ENCODE peak calls at places on chromosomes 7 and 10, in six cellular contexts. U is GM12891, Y is GM12878, Z is H1, K is K562, B is HepG2. X is an unnamed sample.

GRCh38 chr10:26839966-26840627 is 20.7 kb downstream of the ABI1 start:
- DNase-seq in U (no peak), Y (no peak), Z (no peak), K (no peak), B (no peak), X (no peak)

GRCh38 chr7:101377189-101377736 is 14.6 kb downstream of the COL26A1 start:
- DNase-seq in U (no peak), Y (no peak), Z (no peak), K (no peak), B (no peak), X (no peak)

GRCh38 chr10:43861966-43862751 is 213.5 kb upstream of the ZNF32 start:
- DNase-seq in U (no peak), Y (no peak), Z (peak; percentile 2), K (no peak), B (peak; percentile 31), X (no peak)

GRCh38 chr10:22219308-22219707 is 1.5 kb upstream of the EBLN1 start:
- DNase-seq in U (no peak), Y (no peak), Z (no peak), K (no peak), B (no peak), X (no peak)

GRCh38 chr10:43665054-43665453 is 16.4 kb upstream of the ZNF32 start:
- DNase-seq in U (no peak), Y (no peak), Z (no peak), K (no peak), B (no peak), X (no peak)

GRCh38 chr10:373015-373414 is 237.8 kb downstream of the ZMYND11 start:
- DNase-seq in U (no peak), Y (no peak), Z (no peak), K (no peak), B (peak; percentile 70), X (no peak)

GRCh38 chr10:14502451-14502850 is 171.7 kb upstream of the FRMD4A start:
- DNase-seq in U (no peak), Y (no peak), Z (no peak), K (no peak), B (no peak), X (no peak)

GRCh38 chr7:587769-588168 is 68.1 kb upstream of the PDGFA start:
- DNase-seq in U (no peak), Y (no peak), Z (no peak), K (no peak), B (no peak), X (no peak)

GRCh38 chr10:8583096-8583495 is 528.6 kb downstream of the GATA3 start:
- DNase-seq in U (no peak), Y (no peak), Z (no peak), K (no peak), B (no peak), X (no peak)

GRCh38 chr10:22711373-22711772 is 3.0 kb downstream of the PIP4K2A start:
- DNase-seq in U (no peak), Y (no peak), Z (no peak), K (no peak), B (no peak), X (no peak)

GRCh38 chr7:100433276-100433591 is 3.1 kb downstream of the PPP1R35 start:
- DNase-seq in U (no peak), Y (no peak), Z (no peak), K (no peak), B (no peak), X (no peak)

GRCh38 chr7:93232673-93233018 is 480 bp downstream of the VPS50 start:
- DNase-seq in U (no peak), Y (no peak), Z (no peak), K (peak; percentile 33), B (no peak), X (no peak)

GRCh38 chr10:48594799-48595198 is 10.1 kb downstream of the ARHGAP22 start:
- DNase-seq in U (no peak), Y (no peak), Z (no peak), K (no peak), B (no peak), X (no peak)

GRCh38 chr7:82247814-82248433 is 195.7 kb downstream of the CACNA2D1 start:
- DNase-seq in U (no peak), Y (no peak), Z (no peak), K (no peak), B (no peak), X (no peak)

GRCh38 chr7:8258734-8259133 is 3.2 kb downstream of the ICA1 start:
- DNase-seq in U (no peak), Y (no peak), Z (no peak), K (no peak), B (no peak), X (no peak)

GRCh38 chr7:8259586-8260222 is 2.3 kb downstream of the ICA1 start:
- DNase-seq in U (no peak), Y (no peak), Z (no peak), K (no peak), B (no peak), X (no peak)

GRCh38 chr7:8260871-8261707 is 878 bp downstream of the ICA1 start:
- DNase-seq in U (peak; percentile 11), Y (no peak), Z (no peak), K (peak; percentile 28), B (no peak), X (no peak)

GRCh38 chr7:8255680-8256656 is 6.0 kb downstream of the ICA1 start:
- DNase-seq in U (no peak), Y (no peak), Z (no peak), K (no peak), B (no peak), X (no peak)

GRCh38 chr7:8258166-8258565 is 3.8 kb downstream of the ICA1 start:
- DNase-seq in U (no peak), Y (no peak), Z (no peak), K (no peak), B (no peak), X (no peak)
- TF ChIP-seq POLR2A in U (no peak), Y (no peak), Z (no peak), K (no peak), B (no peak), X (no peak)

DNA sequence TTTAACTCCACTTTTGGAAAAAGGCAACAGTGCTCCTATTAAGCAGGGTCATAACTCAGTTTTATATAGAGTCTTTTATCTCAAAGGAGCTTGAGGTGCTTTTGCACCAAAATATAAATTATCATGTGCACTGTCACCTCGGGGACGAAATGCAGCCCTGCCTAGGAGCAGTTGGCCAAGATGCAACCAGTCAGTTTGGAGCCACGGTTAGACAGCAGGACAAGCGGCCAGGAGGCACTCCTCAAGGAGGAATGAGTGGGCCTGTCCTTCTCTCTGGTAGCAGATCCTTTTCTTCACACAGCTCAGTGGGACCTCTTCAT is 56.8 kb upstream of the JCAD start:
- DNase-seq in U (no peak), Y (no peak), Z (no peak), K (no peak), B (no peak), X (no peak)
- TF ChIP-seq POLR2AphosphoS5 in U (no peak), Y (no peak), Z (no peak), K (no peak), B (no peak), X (no peak)

GRCh38 chr7:123795917-123796316 is 47.1 kb upstream of the WASL start:
- DNase-seq in U (no peak), Y (no peak), Z (no peak), K (no peak), B (peak; percentile 57), X (no peak)
- TF ChIP-seq TAF1 in U (no peak), Y (no peak), Z (no peak), K (no peak), B (no peak), X (no peak)

GRCh38 chr7:27164381-27165088 is 802 bp downstream of the HOXA9 start:
- DNase-seq in U (no peak), Y (no peak), Z (no peak), K (no peak), B (no peak), X (no peak)

GRCh38 chr7:27165655-27166474 is 528 bp upstream of the HOXA9 start:
- DNase-seq in U (no peak), Y (no peak), Z (no peak), K (no peak), B (no peak), X (no peak)

GRCh38 chr7:27166475-27167169 is 1.3 kb upstream of the HOXA9 start:
- DNase-seq in U (no peak), Y (no peak), Z (no peak), K (no peak), B (no peak), X (no peak)

GRCh38 chr7:27163776-27164380 is 1.5 kb downstream of the HOXA9 start:
- DNase-seq in U (no peak), Y (no peak), Z (no peak), K (no peak), B (no peak), X (no peak)

GRCh38 chr7:27165089-27165654 is at the start of gene HOXA9:
- DNase-seq in U (no peak), Y (no peak), Z (no peak), K (no peak), B (no peak), X (no peak)
- TF ChIP-seq POLR2A in U (no peak), Y (no peak), Z (no peak), K (no peak), B (no peak), X (peak; percentile 57)

DNA sequence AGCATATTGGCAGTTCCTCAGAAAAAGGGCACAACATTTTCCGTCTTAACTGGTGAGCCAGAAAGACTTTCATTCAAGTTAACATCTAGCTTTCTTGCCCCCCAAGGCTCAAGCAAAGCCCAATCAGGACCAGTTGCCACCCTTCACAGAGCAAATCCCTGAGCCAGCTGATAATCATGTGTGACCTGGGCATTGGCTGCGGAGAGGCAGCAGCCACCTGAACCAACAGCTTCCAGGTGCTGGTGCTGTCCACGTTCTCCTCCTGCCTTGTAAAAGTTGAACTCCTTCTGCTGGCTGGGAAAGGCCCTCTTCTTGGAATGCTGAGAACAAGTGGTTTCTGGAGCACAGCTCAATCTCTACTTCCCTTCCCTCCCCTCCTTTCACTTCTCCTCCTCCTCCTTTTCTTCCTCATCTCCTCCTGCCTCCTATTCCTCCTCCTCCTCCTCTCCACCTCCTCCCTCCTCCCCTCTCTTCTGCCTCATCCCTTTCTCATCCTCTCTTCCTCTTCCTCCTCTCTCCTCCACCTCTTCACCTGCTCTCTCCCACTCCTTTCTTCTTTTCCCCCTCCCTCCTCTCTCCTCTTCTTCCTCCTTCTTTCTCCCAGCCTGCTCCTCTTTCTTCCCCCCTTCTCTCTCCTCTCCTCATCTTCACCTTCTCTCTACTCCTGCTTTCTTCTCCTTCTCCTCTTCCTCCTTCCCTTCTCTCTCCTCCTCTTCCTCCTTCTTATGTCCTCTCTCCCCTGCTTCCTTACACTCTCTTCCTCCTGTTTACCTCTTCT is 140.6 kb downstream of the JCAD start:
- DNase-seq in U (no peak), Y (no peak), Z (no peak), K (no peak), B (no peak), X (no peak)
- TF ChIP-seq POLR2AphosphoS5 in U (no peak), Y (no peak), Z (no peak), K (no peak), B (no peak), X (no peak)

DNA sequence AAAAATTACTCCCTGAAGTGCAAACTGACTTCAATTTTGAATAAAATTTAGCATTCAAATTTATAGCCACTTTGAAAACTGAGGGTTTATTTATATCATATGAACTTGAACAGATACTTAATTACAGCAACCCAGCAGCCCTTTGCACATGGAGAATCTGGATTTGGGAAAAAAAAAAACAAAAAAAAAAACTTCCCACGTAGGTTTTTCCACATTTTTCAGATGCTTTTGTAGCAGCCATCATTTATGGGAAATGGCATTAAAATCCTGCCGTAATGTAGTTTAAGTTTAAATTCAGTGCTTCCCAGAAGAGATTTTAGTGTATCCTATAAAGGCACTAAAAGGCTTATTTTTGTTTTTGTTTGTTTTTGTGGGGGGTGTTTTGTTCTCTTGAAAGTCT is 105.7 kb downstream of the WNT2 start:
- DNase-seq in U (no peak), Y (no peak), Z (no peak), K (no peak), B (no peak), X (no peak)
- TF ChIP-seq TAF1 in U (no peak), Y (no peak), Z (no peak), K (no peak), B (no peak), X (no peak)